ENCODE peak calls at places on chromosomes 7 and 10, in six cellular contexts. W is small intestine, H is cardiac muscle cell, X is stomach, Q is BJ, E is SK-N-SH. Y is an unnamed sample. For H3K36me3 and H3K27me3, the result is how much of the 10 kb centered on the place peaks cover.

GRCh38 chr7:17406756-17407155 is 108.3 kb downstream of the AHR start:
- DNase-seq in W (no peak), H (peak), X (no peak), Q (no peak), E (no peak), Y (no peak)

GRCh38 chr7:76202666-76203030 is 952 bp downstream of the SRRM3 start:
- DNase-seq in W (no peak), H (no peak), X (no peak), Q (no peak), E (peak), Y (no peak)

GRCh38 chr10:75245354-75246001 is 9.7 kb upstream of the COMTD1 start:
- DNase-seq in W (peak), H (no peak), X (no peak), Q (no peak), E (no peak), Y (no peak)

GRCh38 chr7:43337191-43337590 is 224.7 kb downstream of the HECW1 start:
- DNase-seq in W (no peak), H (no peak), X (no peak), Q (no peak), E (no peak), Y (no peak)

GRCh38 chr7:103075337-103075918 is 488 bp downstream of the ARMC10 start:
- DNase-seq in W (peak), H (peak), X (peak), Q (no peak), E (peak), Y (peak)

GRCh38 chr7:142088022-142088714 is 23.4 kb upstream of the MGAM2 start:
- DNase-seq in W (peak), H (no peak), X (no peak), Q (no peak), E (no peak), Y (no peak)

GRCh38 chr10:129755075-129756020 is 208.7 kb downstream of the EBF3 start:
- DNase-seq in W (no peak), H (no peak), X (peak), Q (no peak), E (no peak), Y (no peak)

GRCh38 chr7:138247568-138248328 is 171.5 kb downstream of the AKR1D1 start:
- DNase-seq in W (no peak), H (peak), X (no peak), Q (no peak), E (no peak), Y (no peak)

GRCh38 chr7:94133460-94133859 is 129.3 kb upstream of the BET1 start:
- DNase-seq in W (no peak), H (peak), X (no peak), Q (no peak), E (no peak), Y (no peak)

GRCh38 chr10:51386248-51386885 is 312.1 kb downstream of the PRKG1 start:
- DNase-seq in W (peak), H (no peak), X (no peak), Q (no peak), E (no peak), Y (no peak)

GRCh38 chr10:95499482-95499989 is 61.6 kb downstream of the SORBS1 start:
- DNase-seq in W (no peak), H (no peak), X (no peak), Q (no peak), E (no peak), Y (no peak)

GRCh38 chr7:98711945-98712344 is 94.9 kb downstream of the NPTX2 start:
- DNase-seq in W (no peak), H (no peak), X (no peak), Q (no peak), E (no peak), Y (no peak)
- H3K4me3 ChIP-seq in W (no peak), H (no peak), X (no peak), Q (no peak), E (no peak), Y (no peak)

GRCh38 chr7:30665449-30665848 is 16.8 kb downstream of the CRHR2 start:
- DNase-seq in W (no peak), H (no peak), X (no peak), Q (no peak), E (no peak), Y (no peak)
- H3K36me3 ChIP-seq in W (under half), H (under half), X (under half), Q (under half), E (under half), Y (under half)

GRCh38 chr7:100170111-100170897 is 1.9 kb upstream of the GAL3ST4 start:
- DNase-seq in W (no peak), H (no peak), X (no peak), Q (no peak), E (peak), Y (no peak)
- H3K27me3 ChIP-seq in W (under half), H (under half), X (under half), Q (under half), E (under half), Y (under half)

GRCh38 chr10:104309980-104310978 is 28.0 kb downstream of the ITPRIP start:
- DNase-seq in W (no peak), H (peak), X (peak), Q (no peak), E (no peak), Y (no peak)
- H3K4me3 ChIP-seq in W (no peak), H (no peak), X (no peak), Q (no peak), E (no peak), Y (no peak)

GRCh38 chr7:128988372-128988771 is 50.6 kb downstream of the IRF5 start:
- DNase-seq in W (no peak), H (no peak), X (no peak), Q (no peak), E (no peak), Y (no peak)
- H3K36me3 ChIP-seq in W (under half), H (half or more), X (under half), Q (under half), E (half or more), Y (half or more)

GRCh38 chr10:131870831-131871672 is 29.8 kb upstream of the PPP2R2D start:
- DNase-seq in W (no peak), H (no peak), X (no peak), Q (no peak), E (no peak), Y (no peak)

GRCh38 chr10:131874991-131875451 is 25.8 kb upstream of the PPP2R2D start:
- DNase-seq in W (peak), H (peak), X (peak), Q (peak), E (peak), Y (no peak)

GRCh38 chr10:131871673-131872005 is 29.2 kb upstream of the PPP2R2D start:
- DNase-seq in W (no peak), H (no peak), X (no peak), Q (no peak), E (no peak), Y (no peak)

GRCh38 chr10:131872011-131872836 is 28.6 kb upstream of the PPP2R2D start:
- DNase-seq in W (no peak), H (no peak), X (no peak), Q (no peak), E (no peak), Y (no peak)

DNA sequence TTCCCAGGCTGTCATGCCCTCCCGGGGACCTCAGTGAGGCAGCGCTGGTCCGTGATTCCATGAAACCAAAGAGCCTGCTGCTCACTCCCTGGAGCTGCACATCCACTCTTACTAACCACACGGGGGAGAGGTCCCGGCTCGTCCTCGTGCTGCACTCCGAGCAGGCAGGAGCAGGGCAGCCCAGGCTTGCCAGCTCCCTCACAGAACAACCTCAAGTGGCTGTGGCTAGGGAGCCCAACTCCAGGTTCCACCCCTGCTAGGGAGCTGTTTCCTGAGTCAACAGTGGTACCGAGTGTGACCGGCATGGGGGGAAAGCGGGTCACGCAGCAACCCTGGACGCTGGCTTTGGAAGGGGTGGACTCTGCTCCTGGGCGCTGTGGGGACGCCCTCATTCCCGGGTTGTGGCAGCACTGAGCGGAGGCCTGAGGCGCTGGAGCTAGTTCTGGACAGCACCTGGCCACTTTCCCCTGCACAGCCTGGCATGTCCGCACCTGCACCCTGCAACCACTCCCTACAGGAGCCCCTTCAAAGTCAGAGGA is 27.9 kb upstream of the PPP2R2D start:
- DNase-seq in W (no peak), H (no peak), X (no peak), Q (no peak), E (no peak), Y (no peak)
- H3K27me3 ChIP-seq in W (under half), H (under half), X (under half), Q (under half), E (under half), Y (under half)

Y was measured in effector memory CD4-positive, alpha-beta T cell.